ENCODE peak calls at places on chromosomes 4 and X, in four cellular contexts. P, F, K and Y are unnamed samples.

GRCh38 chrX:150364347-150365050 is 1.4 kb downstream of the MAMLD1 start:
- DNase-seq in F (no peak), P (peak), K (no peak), Y (peak)

GRCh38 chr4:106806158-106806797 is 229.8 kb downstream of the DKK2 start:
- DNase-seq in K (no peak), F (no peak), P (no peak), Y (no peak)

GRCh38 chr4:120452006-120452405 is 385.4 kb upstream of the MAD2L1 start:
- DNase-seq in P (no peak), K (no peak), F (no peak), Y (no peak)

GRCh38 chr4:170497105-170497504 is 407.3 kb upstream of the AADAT start:
- DNase-seq in K (no peak), F (no peak), P (peak), Y (peak)

GRCh38 chrX:153551135-153551534 is 33.7 kb downstream of the ATP2B3 start:
- DNase-seq in K (no peak), F (no peak), P (no peak), Y (no peak)

GRCh38 chrX:71166461-71166860 is 21.8 kb downstream of the NLGN3 start:
- DNase-seq in P (no peak), F (no peak), K (no peak), Y (no peak)

GRCh38 chr4:4914059-4914820 is 54.8 kb downstream of the MSX1 start:
- DNase-seq in F (no peak), K (no peak), P (no peak), Y (peak)

GRCh38 chr4:64305565-64306254 is 103.5 kb downstream of the TECRL start:
- DNase-seq in P (no peak), F (no peak), K (no peak), Y (no peak)

GRCh38 chr4:545612-546011 is 30.5 kb downstream of the TMEM271 start:
- DNase-seq in P (no peak), K (no peak), F (no peak), Y (no peak)

GRCh38 chr4:104491396-104491821 is 3.3 kb downstream of the CXXC4 start:
- DNase-seq in P (peak), F (peak), K (no peak), Y (peak)

GRCh38 chrX:115367455-115367854 is 77.9 kb downstream of the LUZP4 start:
- DNase-seq in K (no peak), F (no peak), P (no peak), Y (no peak)

DNA sequence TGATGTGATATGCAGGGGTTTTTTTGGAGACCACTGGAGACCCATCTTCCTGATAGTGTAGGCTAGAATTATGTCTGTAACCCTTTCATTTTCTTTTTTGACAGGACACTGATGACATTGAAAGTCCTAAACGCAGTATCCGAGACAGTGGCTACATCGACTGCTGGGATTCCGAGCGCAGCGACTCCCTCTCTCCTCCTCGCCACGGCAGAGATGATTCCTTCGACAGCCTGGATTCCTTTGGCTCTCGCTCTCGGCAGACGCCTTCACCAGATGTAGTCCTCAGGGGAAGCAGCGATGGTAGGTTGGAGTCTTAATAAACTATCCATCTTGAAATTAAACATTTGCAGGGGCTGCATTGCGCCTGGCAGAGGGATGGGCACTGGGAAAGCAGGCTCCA is 75.4 kb downstream of the LIMCH1 start:
- DNase-seq in K (no peak), F (peak), P (peak), Y (no peak)
- H3K4me3 ChIP-seq in K (no peak), F (peak), P (peak), Y (no peak)

DNA sequence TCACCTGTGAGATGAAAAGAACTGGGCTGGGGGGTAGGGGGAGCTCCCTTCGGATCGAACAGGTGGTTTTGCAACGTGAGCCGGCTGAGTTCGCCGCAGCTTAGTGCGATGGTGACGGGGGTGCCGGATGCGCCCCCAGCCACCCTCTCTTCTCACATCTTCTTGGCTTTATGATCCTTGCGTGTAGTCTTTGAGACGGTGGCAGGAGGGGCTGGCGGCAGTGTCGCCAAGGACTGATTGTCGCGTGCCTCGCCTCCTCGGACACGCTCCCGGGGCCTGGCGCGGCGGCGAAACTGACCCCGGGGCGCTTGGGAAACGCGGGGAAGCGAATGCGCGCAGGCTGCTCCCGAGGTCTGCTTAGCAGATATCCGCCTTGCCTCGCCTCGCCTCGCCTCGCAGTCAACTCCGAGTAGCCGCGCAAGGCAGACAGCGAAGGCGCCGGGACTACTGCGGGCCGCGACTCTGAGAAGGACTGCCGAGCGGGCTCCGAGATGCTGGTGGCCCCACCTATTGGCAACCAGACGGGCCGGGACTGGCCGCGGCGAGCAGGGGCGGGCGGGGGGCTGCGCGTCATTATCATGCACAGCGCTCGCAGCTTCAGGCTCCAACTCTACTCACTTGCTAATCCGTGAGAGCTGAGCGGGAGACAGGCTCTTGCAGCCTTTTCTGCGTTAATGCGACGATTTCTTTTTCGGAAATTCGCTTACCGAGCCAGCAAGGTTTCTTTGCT is 1.5 kb downstream of the GRID2 start:
- DNase-seq in P (peak), F (peak), K (no peak), Y (peak)
- TF ChIP-seq CTCF in P (no peak), F (no peak), K (no peak), Y (peak)

DNA sequence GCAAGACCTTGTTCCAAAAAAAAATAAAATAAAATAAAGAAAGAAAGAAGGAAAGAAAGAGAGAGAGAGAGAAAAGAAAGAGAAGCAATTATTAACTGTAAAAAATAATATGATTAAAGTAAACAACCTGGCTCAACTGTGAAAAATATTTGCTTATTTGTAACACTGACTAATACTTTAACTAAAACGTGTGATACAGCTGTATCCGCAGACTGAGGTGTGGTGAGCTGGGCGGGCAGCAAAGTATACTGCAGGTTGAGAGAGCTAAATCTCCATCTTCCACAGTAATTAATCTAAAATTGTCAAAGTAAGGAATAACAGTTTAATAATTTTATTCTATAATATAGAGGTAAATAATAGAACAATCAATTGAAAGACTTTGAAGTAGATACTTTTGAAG is 145.5 kb upstream of the FAM241A start:
- DNase-seq in P (no peak), F (no peak), K (no peak), Y (no peak)
- H3K27ac ChIP-seq in P (no peak), F (no peak), K (no peak), Y (no peak)

GRCh38 chr4:176920694-176921093 is 128.0 kb upstream of the VEGFC start:
- DNase-seq in K (no peak), F (no peak), P (no peak), Y (no peak)

GRCh38 chr4:176924238-176924637 is 131.5 kb upstream of the VEGFC start:
- DNase-seq in K (no peak), F (no peak), P (no peak), Y (no peak)

GRCh38 chr4:176919631-176920030 is 126.9 kb upstream of the VEGFC start:
- DNase-seq in K (no peak), F (no peak), P (no peak), Y (no peak)

GRCh38 chr4:176925962-176926361 is 133.2 kb upstream of the VEGFC start:
- DNase-seq in P (peak), K (no peak), F (no peak), Y (no peak)

DNA sequence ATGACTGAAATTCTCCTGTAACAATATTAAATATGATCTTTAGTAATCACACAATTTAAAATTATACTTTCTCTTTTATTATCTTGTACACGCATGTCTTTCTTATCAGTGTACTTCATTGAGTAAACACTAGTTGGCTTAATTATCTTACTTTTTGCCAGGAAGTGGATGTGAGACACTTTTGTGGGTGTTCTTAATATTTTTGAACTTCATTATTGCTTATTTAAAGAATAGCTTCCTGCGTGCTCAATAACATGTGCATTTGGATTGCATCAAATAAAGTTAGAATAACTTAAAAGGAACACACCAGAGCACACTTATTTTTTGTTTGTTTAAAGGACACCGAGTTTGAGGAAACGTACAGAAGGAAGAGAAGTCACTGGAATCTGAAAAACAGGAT is 128.5 kb upstream of the VEGFC start:
- DNase-seq in F (no peak), K (no peak), P (no peak), Y (no peak)
- H3K4me3 ChIP-seq in F (no peak), K (no peak), P (no peak), Y (no peak)

GRCh38 chr4:78953231-78953630 is 14.0 kb upstream of the PAQR3 start:
- DNase-seq in P (no peak), F (no peak), K (no peak), Y (no peak)

GRCh38 chr4:78951862-78952472 is 12.7 kb upstream of the PAQR3 start:
- DNase-seq in K (no peak), F (no peak), P (peak), Y (peak)

GRCh38 chr4:78949735-78950134 is 10.5 kb upstream of the PAQR3 start:
- DNase-seq in P (no peak), K (no peak), F (no peak), Y (no peak)

GRCh38 chr4:78956979-78957378 is 17.7 kb upstream of the PAQR3 start:
- DNase-seq in K (no peak), F (no peak), P (no peak), Y (no peak)

DNA sequence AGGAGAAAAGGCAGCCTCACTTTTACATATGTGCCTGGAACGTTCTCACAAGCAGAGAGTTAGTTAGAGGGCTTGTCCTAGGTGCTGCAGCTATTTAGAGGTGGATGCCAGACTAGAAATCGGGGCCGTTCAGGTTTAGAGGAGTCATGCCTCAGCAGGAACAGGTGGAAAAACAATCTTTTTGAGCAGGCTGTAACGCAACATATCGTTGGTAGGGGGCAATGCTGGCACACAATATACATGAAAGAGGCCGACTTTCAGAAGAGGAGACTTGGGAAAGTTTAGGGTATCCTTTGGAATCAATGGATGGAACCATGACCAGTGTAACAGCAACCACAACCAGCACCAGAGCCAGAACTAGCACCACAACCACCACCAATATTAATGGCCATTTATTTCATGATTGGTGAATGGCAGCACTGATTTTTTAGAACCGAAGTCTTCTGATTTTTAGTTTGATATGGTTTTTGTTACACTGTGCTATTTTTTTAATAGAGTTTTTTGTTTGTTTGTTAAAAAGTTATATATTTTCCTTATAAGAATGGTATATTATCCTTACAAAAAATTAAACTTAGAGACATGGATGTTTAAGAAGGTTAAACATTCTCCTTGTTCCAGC is 14.9 kb upstream of the PAQR3 start:
- DNase-seq in P (peak), K (no peak), F (no peak), Y (peak)
- TF ChIP-seq CTCF in P (peak), K (peak), F (peak), Y (peak)

GRCh38 chrX:63751481-63751880 is 33.5 kb downstream of the ARHGEF9 start:
- DNase-seq in K (no peak), F (no peak), P (no peak), Y (no peak)
- H3K27ac ChIP-seq in K (no peak), F (no peak), P (peak), Y (peak)